ENCODE peak calls at places on chromosomes 6 and 20, in five cellular contexts. One of them, this sample, is unnamed.

GRCh38 chr20:51019598-51020592 is 3.0 kb downstream of the KCNG1 start:
- DNase-seq in stomach: no peak
- DNase-seq in breast epithelium: no peak
- DNase-seq in suprapubic skin: no peak
- DNase-seq in HCT116: no peak
- DNase-seq in this sample: no peak

GRCh38 chr20:3074812-3075211 is 3.4 kb downstream of the OXT start:
- DNase-seq in stomach: no peak
- DNase-seq in breast epithelium: peak
- DNase-seq in suprapubic skin: no peak
- DNase-seq in HCT116: no peak
- DNase-seq in this sample: no peak

GRCh38 chr20:57657537-57658446 is 37.6 kb upstream of the ZBP1 start:
- DNase-seq in stomach: peak
- DNase-seq in breast epithelium: peak
- DNase-seq in suprapubic skin: peak
- DNase-seq in HCT116: no peak
- DNase-seq in this sample: no peak

GRCh38 chr6:109237082-109237985 is 142.0 kb downstream of the CEP57L1 start:
- DNase-seq in stomach: no peak
- DNase-seq in breast epithelium: no peak
- DNase-seq in suprapubic skin: no peak
- DNase-seq in HCT116: no peak
- DNase-seq in this sample: no peak

GRCh38 chr20:21185849-21186248 is 60.0 kb downstream of the KIZ start:
- DNase-seq in stomach: no peak
- DNase-seq in breast epithelium: no peak
- DNase-seq in suprapubic skin: no peak
- DNase-seq in HCT116: no peak
- DNase-seq in this sample: no peak

GRCh38 chr6:2744206-2744771 is 6.4 kb downstream of the MYLK4 start:
- DNase-seq in stomach: peak
- DNase-seq in breast epithelium: no peak
- DNase-seq in suprapubic skin: no peak
- DNase-seq in HCT116: no peak
- DNase-seq in this sample: no peak

GRCh38 chr6:927157-927556 is 234.2 kb upstream of the EXOC2 start:
- DNase-seq in stomach: no peak
- DNase-seq in breast epithelium: no peak
- DNase-seq in suprapubic skin: no peak
- DNase-seq in HCT116: no peak
- DNase-seq in this sample: no peak

GRCh38 chr6:29743568-29743967 is 20.3 kb downstream of the HLA-F start:
- DNase-seq in stomach: no peak
- DNase-seq in breast epithelium: no peak
- DNase-seq in suprapubic skin: no peak
- DNase-seq in HCT116: no peak
- DNase-seq in this sample: no peak

GRCh38 chr20:33079267-33079666 is at the start of gene BPIFB4:
- DNase-seq in stomach: no peak
- DNase-seq in breast epithelium: no peak
- DNase-seq in suprapubic skin: no peak
- DNase-seq in HCT116: no peak
- DNase-seq in this sample: no peak

GRCh38 chr20:10721112-10721896 is 47.5 kb upstream of the JAG1 start:
- DNase-seq in stomach: no peak
- DNase-seq in breast epithelium: no peak
- DNase-seq in suprapubic skin: no peak
- DNase-seq in HCT116: no peak
- DNase-seq in this sample: no peak

GRCh38 chr6:33677689-33678088 is 33.8 kb downstream of the UQCC2 start:
- DNase-seq in stomach: no peak
- DNase-seq in breast epithelium: no peak
- DNase-seq in suprapubic skin: no peak
- DNase-seq in HCT116: no peak
- DNase-seq in this sample: no peak

GRCh38 chr6:2229742-2230141 is 15.7 kb downstream of the GMDS start:
- DNase-seq in stomach: no peak
- DNase-seq in breast epithelium: no peak
- DNase-seq in suprapubic skin: no peak
- DNase-seq in HCT116: no peak
- DNase-seq in this sample: no peak

GRCh38 chr6:155939253-155939652 is 483.6 kb upstream of the NOX3 start:
- DNase-seq in stomach: no peak
- DNase-seq in breast epithelium: no peak
- DNase-seq in suprapubic skin: no peak
- DNase-seq in HCT116: no peak
- DNase-seq in this sample: no peak

GRCh38 chr6:109103942-109104341 is 8.6 kb downstream of the CEP57L1 start:
- DNase-seq in stomach: no peak
- DNase-seq in breast epithelium: no peak
- DNase-seq in suprapubic skin: no peak
- DNase-seq in HCT116: no peak
- DNase-seq in this sample: no peak

GRCh38 chr6:143984670-143985069 is 23.4 kb downstream of the PLAGL1 start:
- DNase-seq in stomach: no peak
- DNase-seq in breast epithelium: no peak
- DNase-seq in suprapubic skin: no peak
- DNase-seq in HCT116: no peak
- DNase-seq in this sample: no peak

GRCh38 chr6:113526995-113527394 is 330.1 kb upstream of the MARCKS start:
- DNase-seq in stomach: no peak
- DNase-seq in breast epithelium: no peak
- DNase-seq in suprapubic skin: no peak
- DNase-seq in HCT116: no peak
- DNase-seq in this sample: no peak

GRCh38 chr6:134198093-134198492 is 119.8 kb downstream of the SGK1 start:
- DNase-seq in stomach: no peak
- DNase-seq in breast epithelium: no peak
- DNase-seq in suprapubic skin: no peak
- DNase-seq in HCT116: no peak
- DNase-seq in this sample: no peak

GRCh38 chr20:3797592-3798404 is 1.7 kb downstream of the CDC25B start:
- DNase-seq in stomach: no peak
- DNase-seq in breast epithelium: no peak
- DNase-seq in suprapubic skin: peak
- DNase-seq in HCT116: no peak
- DNase-seq in this sample: no peak

GRCh38 chr20:34703573-34704176 is 469 bp upstream of the TP53INP2 start:
- DNase-seq in stomach: peak
- DNase-seq in breast epithelium: peak
- DNase-seq in suprapubic skin: peak
- DNase-seq in HCT116: no peak
- DNase-seq in this sample: no peak

GRCh38 chr6:118810420-118811027 is 83.4 kb upstream of the ASF1A start:
- DNase-seq in stomach: peak
- DNase-seq in breast epithelium: no peak
- DNase-seq in suprapubic skin: no peak
- DNase-seq in HCT116: no peak
- DNase-seq in this sample: no peak

GRCh38 chr20:13259921-13260320 is 38.8 kb downstream of the ISM1 start:
- DNase-seq in stomach: no peak
- DNase-seq in breast epithelium: no peak
- DNase-seq in suprapubic skin: no peak
- DNase-seq in HCT116: no peak
- DNase-seq in this sample: no peak

GRCh38 chr6:116560130-116560529 is 6.6 kb downstream of the CALHM4 start:
- DNase-seq in stomach: no peak
- DNase-seq in breast epithelium: no peak
- DNase-seq in suprapubic skin: no peak
- DNase-seq in HCT116: no peak
- DNase-seq in this sample: no peak

GRCh38 chr20:17024513-17025105 is 202.2 kb upstream of the PCSK2 start:
- DNase-seq in stomach: no peak
- DNase-seq in breast epithelium: no peak
- DNase-seq in suprapubic skin: no peak
- DNase-seq in HCT116: peak
- DNase-seq in this sample: no peak

GRCh38 chr20:31689141-31689540 is 33.5 kb downstream of the BCL2L1 start:
- DNase-seq in stomach: no peak
- DNase-seq in breast epithelium: no peak
- DNase-seq in suprapubic skin: no peak
- DNase-seq in HCT116: no peak
- DNase-seq in this sample: no peak

GRCh38 chr20:36542516-36543186 is 1.3 kb downstream of the MYL9 start:
- DNase-seq in stomach: no peak
- DNase-seq in breast epithelium: no peak
- DNase-seq in suprapubic skin: no peak
- DNase-seq in HCT116: no peak
- DNase-seq in this sample: no peak

GRCh38 chr6:170292778-170293164 is 1.9 kb upstream of the DLL1 start:
- DNase-seq in stomach: no peak
- DNase-seq in breast epithelium: no peak
- DNase-seq in suprapubic skin: no peak
- DNase-seq in HCT116: peak
- DNase-seq in this sample: no peak

DNA sequence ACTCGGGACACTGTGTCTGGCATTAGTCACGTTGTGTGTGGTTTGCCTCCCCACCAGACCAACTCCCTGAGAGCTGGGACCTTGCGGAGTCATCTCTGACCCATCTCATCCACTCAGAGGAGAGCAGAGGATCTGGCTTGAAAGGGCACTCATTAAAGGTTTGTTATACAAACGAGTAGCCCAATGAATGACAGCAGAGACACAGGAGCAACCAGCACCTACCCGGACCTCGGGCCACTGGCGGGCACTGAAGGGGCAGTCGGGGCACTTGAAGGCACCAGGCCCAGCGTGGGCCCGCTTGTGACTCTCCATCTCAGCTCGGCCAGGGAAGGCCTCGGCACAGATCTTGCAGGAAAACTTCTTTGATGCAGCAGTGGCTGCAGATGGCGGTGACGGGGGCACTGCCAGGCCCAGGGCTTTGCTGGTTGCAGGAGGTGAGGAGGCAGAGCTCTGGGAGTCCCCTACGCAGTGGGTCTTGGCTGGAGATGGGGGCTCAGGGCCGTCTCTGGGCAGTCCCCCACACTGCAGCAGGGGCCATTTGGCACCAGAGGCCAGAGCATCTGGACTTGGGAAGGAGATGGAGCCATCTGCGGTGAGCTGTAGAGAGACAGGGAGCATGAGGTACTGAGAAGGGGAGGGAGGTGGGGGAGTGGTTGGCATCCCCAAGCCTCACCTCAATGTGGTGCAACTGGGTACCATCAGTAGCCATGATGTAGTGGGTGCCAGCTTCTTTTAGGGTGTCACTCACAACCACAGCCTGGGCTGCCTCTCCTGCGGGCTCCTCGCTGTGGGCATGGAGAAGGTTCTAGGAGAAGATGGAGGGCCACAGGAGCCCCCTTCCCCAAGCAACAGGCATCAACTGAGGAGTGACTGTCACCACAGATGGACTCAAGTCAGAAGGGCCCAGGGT is 17.7 kb downstream of the PCIF1 start:
- DNase-seq in stomach: no peak
- DNase-seq in breast epithelium: no peak
- DNase-seq in suprapubic skin: no peak
- DNase-seq in HCT116: no peak
- DNase-seq in this sample: no peak
- TF ChIP-seq POLR2AphosphoS5 in stomach: no peak
- TF ChIP-seq POLR2AphosphoS5 in breast epithelium: no peak
- TF ChIP-seq POLR2AphosphoS5 in suprapubic skin: no peak
- TF ChIP-seq POLR2AphosphoS5 in HCT116: no peak
- TF ChIP-seq POLR2AphosphoS5 in this sample: no peak

GRCh38 chr20:19813839-19814238 is 55.8 kb downstream of the RIN2 start:
- DNase-seq in stomach: no peak
- DNase-seq in breast epithelium: no peak
- DNase-seq in suprapubic skin: no peak
- DNase-seq in HCT116: no peak
- DNase-seq in this sample: no peak
- TF ChIP-seq POLR2AphosphoS5 in stomach: no peak
- TF ChIP-seq POLR2AphosphoS5 in breast epithelium: no peak
- TF ChIP-seq POLR2AphosphoS5 in suprapubic skin: no peak
- TF ChIP-seq POLR2AphosphoS5 in HCT116: no peak
- TF ChIP-seq POLR2AphosphoS5 in this sample: no peak

GRCh38 chr6:39048481-39049399 is at the start of gene GLP1R:
- DNase-seq in stomach: no peak
- DNase-seq in breast epithelium: no peak
- DNase-seq in suprapubic skin: no peak
- DNase-seq in HCT116: no peak
- DNase-seq in this sample: no peak
- TF ChIP-seq POLR2AphosphoS5 in stomach: no peak
- TF ChIP-seq POLR2AphosphoS5 in breast epithelium: no peak
- TF ChIP-seq POLR2AphosphoS5 in suprapubic skin: no peak
- TF ChIP-seq POLR2AphosphoS5 in HCT116: no peak
- TF ChIP-seq POLR2AphosphoS5 in this sample: no peak

GRCh38 chr6:44301106-44301505 is 12.0 kb downstream of the AARS2 start:
- DNase-seq in stomach: no peak
- DNase-seq in breast epithelium: no peak
- DNase-seq in suprapubic skin: no peak
- DNase-seq in HCT116: no peak
- DNase-seq in this sample: no peak

GRCh38 chr6:44297063-44298038 is 15.8 kb downstream of the AARS2 start:
- DNase-seq in stomach: peak
- DNase-seq in breast epithelium: no peak
- DNase-seq in suprapubic skin: no peak
- DNase-seq in HCT116: no peak
- DNase-seq in this sample: no peak

GRCh38 chr6:44298055-44298803 is 14.9 kb downstream of the AARS2 start:
- DNase-seq in stomach: no peak
- DNase-seq in breast epithelium: no peak
- DNase-seq in suprapubic skin: no peak
- DNase-seq in HCT116: no peak
- DNase-seq in this sample: no peak

GRCh38 chr6:44300424-44300823 is 12.7 kb downstream of the AARS2 start:
- DNase-seq in stomach: no peak
- DNase-seq in breast epithelium: no peak
- DNase-seq in suprapubic skin: no peak
- DNase-seq in HCT116: no peak
- DNase-seq in this sample: no peak

DNA sequence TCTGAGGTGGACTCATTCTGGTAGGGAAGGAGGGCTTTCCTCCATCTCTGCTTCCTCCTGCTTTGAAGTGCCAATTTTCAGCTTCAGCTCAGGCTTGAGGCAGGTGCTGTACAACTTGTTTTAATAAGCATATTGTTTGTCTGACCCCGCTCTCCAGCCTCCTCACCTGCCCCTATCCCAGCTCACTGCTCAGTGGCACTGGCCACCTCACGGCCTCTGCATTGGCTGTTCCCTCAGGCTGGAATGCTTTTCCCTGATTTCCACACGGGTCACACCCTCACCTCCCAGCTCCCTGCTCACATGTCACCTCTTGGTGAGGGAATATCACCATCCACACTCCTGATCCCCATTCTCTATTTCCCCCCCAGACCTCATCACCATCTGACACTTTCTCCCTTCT is 14.3 kb downstream of the AARS2 start:
- DNase-seq in stomach: no peak
- DNase-seq in breast epithelium: no peak
- DNase-seq in suprapubic skin: no peak
- DNase-seq in HCT116: no peak
- DNase-seq in this sample: no peak
- TF ChIP-seq POLR2AphosphoS5 in stomach: no peak
- TF ChIP-seq POLR2AphosphoS5 in breast epithelium: no peak
- TF ChIP-seq POLR2AphosphoS5 in suprapubic skin: no peak
- TF ChIP-seq POLR2AphosphoS5 in HCT116: no peak
- TF ChIP-seq POLR2AphosphoS5 in this sample: peak

This sample was measured in Panc1.